ENCODE peak calls at places on chromosomes 3 and 15, in seven cellular contexts. One of them, this sample, is unnamed.

GRCh38 chr15:96535148-96535547 is 204.6 kb downstream of the NR2F2 start:
- DNase-seq in stromal cell of bone marrow: no peak
- DNase-seq in A673: no peak
- DNase-seq in GM23248: no peak
- DNase-seq in HuH-7.5: no peak
- DNase-seq in fibroblast of the conjunctiva: no peak
- DNase-seq in pancreas: no peak
- DNase-seq in this sample: no peak

GRCh38 chr3:65873028-65873427 is 165.7 kb downstream of the MAGI1 start:
- DNase-seq in stromal cell of bone marrow: no peak
- DNase-seq in A673: no peak
- DNase-seq in GM23248: no peak
- DNase-seq in HuH-7.5: no peak
- DNase-seq in fibroblast of the conjunctiva: no peak
- DNase-seq in pancreas: peak; percentile 13
- DNase-seq in this sample: no peak

GRCh38 chr15:85581495-85581894 is 201.1 kb downstream of the AKAP13 start:
- DNase-seq in stromal cell of bone marrow: no peak
- DNase-seq in A673: no peak
- DNase-seq in GM23248: no peak
- DNase-seq in HuH-7.5: no peak
- DNase-seq in fibroblast of the conjunctiva: no peak
- DNase-seq in pancreas: peak; percentile 57
- DNase-seq in this sample: peak; percentile 80

GRCh38 chr3:157066335-157067071 is 93.4 kb downstream of the CCNL1 start:
- DNase-seq in stromal cell of bone marrow: peak; percentile 92
- DNase-seq in A673: no peak
- DNase-seq in GM23248: peak; percentile 75
- DNase-seq in HuH-7.5: no peak
- DNase-seq in fibroblast of the conjunctiva: no peak
- DNase-seq in pancreas: no peak
- DNase-seq in this sample: peak; percentile 29

GRCh38 chr15:57185507-57186074 is 190.7 kb upstream of the CGNL1 start:
- DNase-seq in stromal cell of bone marrow: no peak
- DNase-seq in A673: no peak
- DNase-seq in GM23248: no peak
- DNase-seq in HuH-7.5: no peak
- DNase-seq in fibroblast of the conjunctiva: no peak
- DNase-seq in pancreas: no peak
- DNase-seq in this sample: no peak

GRCh38 chr3:197542741-197543454 is 12.9 kb downstream of the BDH1 start:
- DNase-seq in stromal cell of bone marrow: no peak
- DNase-seq in A673: no peak
- DNase-seq in GM23248: no peak
- DNase-seq in HuH-7.5: no peak
- DNase-seq in fibroblast of the conjunctiva: no peak
- DNase-seq in pancreas: no peak
- DNase-seq in this sample: peak; percentile 81

GRCh38 chr3:59424268-59425010 is 374.6 kb upstream of the CFAP20DC start:
- DNase-seq in stromal cell of bone marrow: peak; percentile 83
- DNase-seq in A673: no peak
- DNase-seq in GM23248: peak; percentile 94
- DNase-seq in HuH-7.5: no peak
- DNase-seq in fibroblast of the conjunctiva: peak; percentile 68
- DNase-seq in pancreas: no peak
- DNase-seq in this sample: no peak

GRCh38 chr3:175374705-175375104 is 515.6 kb downstream of the NAALADL2 start:
- DNase-seq in stromal cell of bone marrow: no peak
- DNase-seq in A673: no peak
- DNase-seq in GM23248: no peak
- DNase-seq in HuH-7.5: no peak
- DNase-seq in fibroblast of the conjunctiva: no peak
- DNase-seq in pancreas: no peak
- DNase-seq in this sample: no peak

GRCh38 chr3:119781330-119782198 is at the start of gene NR1I2:
- DNase-seq in stromal cell of bone marrow: no peak
- DNase-seq in A673: no peak
- DNase-seq in GM23248: no peak
- DNase-seq in HuH-7.5: no peak
- DNase-seq in fibroblast of the conjunctiva: no peak
- DNase-seq in pancreas: no peak
- DNase-seq in this sample: no peak

GRCh38 chr15:31503256-31503655 is 176.6 kb downstream of the KLF13 start:
- DNase-seq in stromal cell of bone marrow: no peak
- DNase-seq in A673: no peak
- DNase-seq in GM23248: no peak
- DNase-seq in HuH-7.5: no peak
- DNase-seq in fibroblast of the conjunctiva: no peak
- DNase-seq in pancreas: no peak
- DNase-seq in this sample: no peak

GRCh38 chr15:99558084-99558483 is 7.7 kb upstream of the MEF2A start:
- DNase-seq in stromal cell of bone marrow: no peak
- DNase-seq in A673: no peak
- DNase-seq in GM23248: no peak
- DNase-seq in HuH-7.5: no peak
- DNase-seq in fibroblast of the conjunctiva: no peak
- DNase-seq in pancreas: no peak
- DNase-seq in this sample: no peak

GRCh38 chr3:196055683-196056270 is 26.1 kb downstream of the TFRC start:
- DNase-seq in stromal cell of bone marrow: no peak
- DNase-seq in A673: no peak
- DNase-seq in GM23248: no peak
- DNase-seq in HuH-7.5: no peak
- DNase-seq in fibroblast of the conjunctiva: no peak
- DNase-seq in pancreas: no peak
- DNase-seq in this sample: peak; percentile 33

GRCh38 chr3:159881828-159882309 is 106.8 kb upstream of the IL12A start:
- DNase-seq in stromal cell of bone marrow: no peak
- DNase-seq in A673: no peak
- DNase-seq in GM23248: no peak
- DNase-seq in HuH-7.5: no peak
- DNase-seq in fibroblast of the conjunctiva: no peak
- DNase-seq in pancreas: no peak
- DNase-seq in this sample: no peak

GRCh38 chr3:133040696-133041523 is 2.7 kb downstream of the TMEM108 start:
- DNase-seq in stromal cell of bone marrow: peak; percentile 66
- DNase-seq in A673: peak; percentile 87
- DNase-seq in GM23248: peak; percentile 79
- DNase-seq in HuH-7.5: peak; percentile 84
- DNase-seq in fibroblast of the conjunctiva: peak; percentile 42
- DNase-seq in pancreas: peak; percentile 58
- DNase-seq in this sample: peak; percentile 80

GRCh38 chr15:58222698-58223097 is 84.5 kb downstream of the AQP9 start:
- DNase-seq in stromal cell of bone marrow: no peak
- DNase-seq in A673: peak; percentile 23
- DNase-seq in GM23248: peak; percentile 63
- DNase-seq in HuH-7.5: no peak
- DNase-seq in fibroblast of the conjunctiva: no peak
- DNase-seq in pancreas: no peak
- DNase-seq in this sample: no peak

GRCh38 chr3:44058022-44058867 is 183.4 kb upstream of the TOPAZ1 start:
- DNase-seq in stromal cell of bone marrow: no peak
- DNase-seq in A673: peak; percentile 28
- DNase-seq in GM23248: peak; percentile 87
- DNase-seq in HuH-7.5: no peak
- DNase-seq in fibroblast of the conjunctiva: peak; percentile 43
- DNase-seq in pancreas: no peak
- DNase-seq in this sample: no peak

GRCh38 chr15:77659350-77660321 is 26.9 kb upstream of the LINGO1 start:
- DNase-seq in stromal cell of bone marrow: peak; percentile 17
- DNase-seq in A673: peak; percentile 92
- DNase-seq in GM23248: peak; percentile 75
- DNase-seq in HuH-7.5: peak; percentile 93
- DNase-seq in fibroblast of the conjunctiva: peak; percentile 20
- DNase-seq in pancreas: peak; percentile 77
- DNase-seq in this sample: peak; percentile 50

GRCh38 chr3:153614563-153614962 is 452.5 kb downstream of the RAP2B start:
- DNase-seq in stromal cell of bone marrow: peak; percentile 72
- DNase-seq in A673: peak; percentile 17
- DNase-seq in GM23248: peak; percentile 88
- DNase-seq in HuH-7.5: no peak
- DNase-seq in fibroblast of the conjunctiva: peak; percentile 71
- DNase-seq in pancreas: no peak
- DNase-seq in this sample: no peak

GRCh38 chr3:171829841-171830559 is 13.1 kb upstream of the TMEM212 start:
- DNase-seq in stromal cell of bone marrow: no peak
- DNase-seq in A673: peak; percentile 81
- DNase-seq in GM23248: peak; percentile 88
- DNase-seq in HuH-7.5: peak; percentile 62
- DNase-seq in fibroblast of the conjunctiva: peak; percentile 58
- DNase-seq in pancreas: peak; percentile 72
- DNase-seq in this sample: peak; percentile 82

GRCh38 chr3:102165367-102165766 is 269.4 kb upstream of the ZPLD1 start:
- DNase-seq in stromal cell of bone marrow: peak; percentile 58
- DNase-seq in A673: no peak
- DNase-seq in GM23248: peak; percentile 83
- DNase-seq in HuH-7.5: no peak
- DNase-seq in fibroblast of the conjunctiva: no peak
- DNase-seq in pancreas: no peak
- DNase-seq in this sample: no peak

GRCh38 chr3:67819447-67819846 is 165.0 kb upstream of the SUCLG2 start:
- DNase-seq in stromal cell of bone marrow: no peak
- DNase-seq in A673: no peak
- DNase-seq in GM23248: no peak
- DNase-seq in HuH-7.5: no peak
- DNase-seq in fibroblast of the conjunctiva: no peak
- DNase-seq in pancreas: no peak
- DNase-seq in this sample: no peak

GRCh38 chr15:69265347-69265955 is 33.3 kb upstream of the PAQR5 start:
- DNase-seq in stromal cell of bone marrow: peak; percentile 12
- DNase-seq in A673: peak; percentile 59
- DNase-seq in GM23248: peak; percentile 44
- DNase-seq in HuH-7.5: no peak
- DNase-seq in fibroblast of the conjunctiva: peak; percentile 6
- DNase-seq in pancreas: no peak
- DNase-seq in this sample: no peak

This sample was measured in right cardiac atrium.